ENCODE peak calls at places on chromosomes 5 and 9, in eight cellular contexts. A, L, F, N, X, Y, B and E are unnamed samples.

GRCh38 chr5:136062563-136063274 is 33.9 kb downstream of the TGFBI start:
- DNase-seq in A (no peak), L (no peak), F (peak), N (no peak), X (no peak), Y (no peak), B (no peak), E (no peak)

GRCh38 chr9:90925581-90926257 is 124.1 kb downstream of the SYK start:
- DNase-seq in A (no peak), L (peak), F (peak), N (no peak), X (no peak), Y (no peak), B (no peak), E (no peak)

GRCh38 chr5:138459311-138459710 is 6.0 kb upstream of the EGR1 start:
- DNase-seq in A (peak), L (no peak), F (no peak), N (peak), X (peak), Y (no peak), B (no peak), E (peak)

GRCh38 chr9:133883356-133883755 is 108.8 kb downstream of the VAV2 start:
- DNase-seq in A (no peak), L (no peak), F (no peak), N (no peak), X (no peak), Y (no peak), B (no peak), E (no peak)

GRCh38 chr5:119743927-119744326 is 114.6 kb downstream of the FAM170A start:
- DNase-seq in A (no peak), L (no peak), F (peak), N (peak), X (no peak), Y (no peak), B (peak), E (no peak)

GRCh38 chr5:7779019-7779662 is 71.8 kb downstream of the CFAP90 start:
- DNase-seq in A (no peak), L (no peak), F (no peak), N (no peak), X (no peak), Y (no peak), B (no peak), E (no peak)

GRCh38 chr5:7376889-7377288 is 19.0 kb upstream of the ADCY2 start:
- DNase-seq in A (peak), L (no peak), F (no peak), N (no peak), X (no peak), Y (no peak), B (no peak), E (no peak)

GRCh38 chr9:120894404-120895226 is 17.6 kb upstream of the PHF19 start:
- DNase-seq in A (no peak), L (no peak), F (peak), N (no peak), X (no peak), Y (no peak), B (no peak), E (no peak)

GRCh38 chr5:120614512-120614911 is 150.4 kb downstream of the PRR16 start:
- DNase-seq in A (no peak), L (peak), F (peak), N (no peak), X (no peak), Y (peak), B (no peak), E (no peak)

GRCh38 chr5:159058928-159059636 is 40.6 kb downstream of the EBF1 start:
- DNase-seq in A (no peak), L (no peak), F (no peak), N (no peak), X (no peak), Y (no peak), B (no peak), E (peak)

GRCh38 chr5:82707741-82708140 is 369.5 kb downstream of the TMEM167A start:
- DNase-seq in A (no peak), L (no peak), F (peak), N (no peak), X (no peak), Y (peak), B (no peak), E (no peak)

GRCh38 chr5:162323471-162323870 is 255.9 kb downstream of the GABRG2 start:
- DNase-seq in A (no peak), L (no peak), F (no peak), N (no peak), X (no peak), Y (peak), B (no peak), E (no peak)

GRCh38 chr5:96327728-96328127 is 105.3 kb downstream of the PCSK1 start:
- DNase-seq in A (no peak), L (no peak), F (no peak), N (no peak), X (no peak), Y (no peak), B (no peak), E (no peak)

GRCh38 chr5:42994285-42995151 is 45.6 kb downstream of the ANXA2R start:
- DNase-seq in A (peak), L (no peak), F (peak), N (peak), X (peak), Y (peak), B (peak), E (peak)

GRCh38 chr9:94600258-94600657 is 6.6 kb upstream of the FBP2 start:
- DNase-seq in A (no peak), L (no peak), F (no peak), N (no peak), X (no peak), Y (no peak), B (no peak), E (no peak)